ENCODE peak calls at places on chromosomes 13 and 19, in four cellular contexts. One of them, this sample, is unnamed.

GRCh38 chr13:49302817-49303216 is 55.1 kb downstream of the CDADC1 start:
- DNase-seq in T-helper 9 cell: no peak
- DNase-seq in OCI-M1: no peak
- DNase-seq in Right ventricle myocardium superior: no peak
- DNase-seq in this sample: no peak

GRCh38 chr13:97116754-97117153 is 105.4 kb upstream of the MBNL2 start:
- DNase-seq in Right ventricle myocardium superior: no peak
- DNase-seq in OCI-M1: no peak
- DNase-seq in T-helper 9 cell: no peak
- DNase-seq in this sample: no peak

GRCh38 chr13:77299587-77299986 is 27.3 kb downstream of the MYCBP2 start:
- DNase-seq in OCI-M1: no peak
- DNase-seq in T-helper 9 cell: no peak
- DNase-seq in Right ventricle myocardium superior: no peak
- DNase-seq in this sample: no peak

GRCh38 chr19:8352134-8352827 is 9.2 kb upstream of the KANK3 start:
- DNase-seq in T-helper 9 cell: no peak
- DNase-seq in OCI-M1: no peak
- DNase-seq in Right ventricle myocardium superior: no peak
- DNase-seq in this sample: no peak

GRCh38 chr19:33497151-33497777 is 24.3 kb downstream of the PEPD start:
- DNase-seq in OCI-M1: no peak
- DNase-seq in T-helper 9 cell: no peak
- DNase-seq in Right ventricle myocardium superior: no peak
- DNase-seq in this sample: no peak

GRCh38 chr19:2551172-2551863 is 75.4 kb downstream of the GADD45B start:
- DNase-seq in Right ventricle myocardium superior: peak
- DNase-seq in T-helper 9 cell: no peak
- DNase-seq in OCI-M1: no peak
- DNase-seq in this sample: no peak

GRCh38 chr19:12293771-12294307 is 844 bp downstream of the ZNF44 start:
- DNase-seq in OCI-M1: peak
- DNase-seq in T-helper 9 cell: peak
- DNase-seq in Right ventricle myocardium superior: peak
- DNase-seq in this sample: peak

GRCh38 chr19:571127-571974 is 1.0 kb upstream of the BSG start:
- DNase-seq in T-helper 9 cell: peak
- DNase-seq in Right ventricle myocardium superior: peak
- DNase-seq in OCI-M1: peak
- DNase-seq in this sample: peak

GRCh38 chr19:35470128-35470527 is 20.1 kb downstream of the KRTDAP start:
- DNase-seq in T-helper 9 cell: no peak
- DNase-seq in Right ventricle myocardium superior: no peak
- DNase-seq in OCI-M1: no peak
- DNase-seq in this sample: no peak

GRCh38 chr19:12715102-12715501 is 8.6 kb downstream of the TNPO2 start:
- DNase-seq in OCI-M1: no peak
- DNase-seq in Right ventricle myocardium superior: no peak
- DNase-seq in T-helper 9 cell: no peak
- DNase-seq in this sample: no peak

GRCh38 chr19:3852614-3853254 is 16.1 kb downstream of the ZFR2 start:
- DNase-seq in Right ventricle myocardium superior: no peak
- DNase-seq in T-helper 9 cell: peak
- DNase-seq in OCI-M1: peak
- DNase-seq in this sample: peak

GRCh38 chr19:48551437-48552302 is at the start of gene SULT2B1:
- DNase-seq in Right ventricle myocardium superior: no peak
- DNase-seq in T-helper 9 cell: no peak
- DNase-seq in OCI-M1: no peak
- DNase-seq in this sample: no peak

GRCh38 chr19:3294080-3294850 is 69.8 kb downstream of the CELF5 start:
- DNase-seq in OCI-M1: no peak
- DNase-seq in Right ventricle myocardium superior: no peak
- DNase-seq in T-helper 9 cell: no peak
- DNase-seq in this sample: no peak

GRCh38 chr13:107807306-107808073 is 407.8 kb downstream of the LIG4 start:
- DNase-seq in T-helper 9 cell: no peak
- DNase-seq in OCI-M1: no peak
- DNase-seq in Right ventricle myocardium superior: no peak
- DNase-seq in this sample: no peak

GRCh38 chr13:49214917-49215376 is 5.2 kb upstream of the MLNR start:
- DNase-seq in T-helper 9 cell: peak
- DNase-seq in Right ventricle myocardium superior: peak
- DNase-seq in OCI-M1: peak
- DNase-seq in this sample: no peak

GRCh38 chr13:98972627-98973026 is 5.2 kb downstream of the DOCK9 start:
- DNase-seq in Right ventricle myocardium superior: no peak
- DNase-seq in T-helper 9 cell: no peak
- DNase-seq in OCI-M1: no peak
- DNase-seq in this sample: no peak

GRCh38 chr13:22454586-22454985 is 726.2 kb upstream of the SGCG start:
- DNase-seq in T-helper 9 cell: no peak
- DNase-seq in Right ventricle myocardium superior: no peak
- DNase-seq in OCI-M1: no peak
- DNase-seq in this sample: no peak

GRCh38 chr13:45385912-45386311 is 32.3 kb downstream of the SLC25A30 start:
- DNase-seq in T-helper 9 cell: no peak
- DNase-seq in Right ventricle myocardium superior: no peak
- DNase-seq in OCI-M1: no peak
- DNase-seq in this sample: no peak

GRCh38 chr13:106599875-106600797 is 32.2 kb upstream of the ARGLU1 start:
- DNase-seq in OCI-M1: no peak
- DNase-seq in T-helper 9 cell: no peak
- DNase-seq in Right ventricle myocardium superior: no peak
- DNase-seq in this sample: no peak

GRCh38 chr13:94120878-94121277 is 358.6 kb downstream of the DCT start:
- DNase-seq in OCI-M1: no peak
- DNase-seq in T-helper 9 cell: no peak
- DNase-seq in Right ventricle myocardium superior: no peak
- DNase-seq in this sample: no peak

GRCh38 chr13:44317752-44318550 is 55.7 kb upstream of the SERP2 start:
- DNase-seq in T-helper 9 cell: no peak
- DNase-seq in OCI-M1: no peak
- DNase-seq in Right ventricle myocardium superior: no peak
- DNase-seq in this sample: no peak

GRCh38 chr13:97948041-97948440 is 5.4 kb upstream of the IPO5 start:
- DNase-seq in OCI-M1: no peak
- DNase-seq in Right ventricle myocardium superior: no peak
- DNase-seq in T-helper 9 cell: no peak
- DNase-seq in this sample: no peak

GRCh38 chr19:7859766-7860165 is 14.4 kb downstream of the PRR36 start:
- DNase-seq in OCI-M1: no peak
- DNase-seq in Right ventricle myocardium superior: no peak
- DNase-seq in T-helper 9 cell: no peak
- DNase-seq in this sample: no peak

GRCh38 chr13:46679369-46680180 is 117.4 kb downstream of the ESD start:
- DNase-seq in T-helper 9 cell: no peak
- DNase-seq in OCI-M1: peak
- DNase-seq in Right ventricle myocardium superior: no peak
- DNase-seq in this sample: no peak

GRCh38 chr13:99628442-99628841 is 127.2 kb downstream of the TM9SF2 start:
- DNase-seq in T-helper 9 cell: no peak
- DNase-seq in OCI-M1: no peak
- DNase-seq in Right ventricle myocardium superior: no peak
- DNase-seq in this sample: no peak

GRCh38 chr13:85970727-85971126 is 171.5 kb upstream of the SLITRK6 start:
- DNase-seq in Right ventricle myocardium superior: no peak
- DNase-seq in OCI-M1: peak
- DNase-seq in T-helper 9 cell: no peak
- DNase-seq in this sample: no peak

GRCh38 chr13:97328222-97328790 is 105.7 kb upstream of the RAP2A start:
- DNase-seq in Right ventricle myocardium superior: no peak
- DNase-seq in T-helper 9 cell: no peak
- DNase-seq in OCI-M1: no peak
- DNase-seq in this sample: no peak

This sample was measured in T-helper 17 cell.